ENCODE peak calls at places on chromosomes 1 and 21, in four cellular contexts. Z is CD8-positive, alpha-beta T cell; W is breast epithelium; S is tibial artery. A is an unnamed sample.

GRCh38 chr1:87206444-87206843 is 122.2 kb upstream of the LMO4 start:
- DNase-seq in S (no peak), Z (no peak), W (no peak), A (no peak)

GRCh38 chr1:1360511-1361169 is 2.3 kb upstream of the MXRA8 start:
- DNase-seq in W (peak; percentile 83), S (peak; percentile 84), Z (no peak), A (peak; percentile 8)

GRCh38 chr1:21641967-21642366 is 27.2 kb downstream of the RAP1GAP start:
- DNase-seq in W (no peak), S (no peak), Z (no peak), A (no peak)

GRCh38 chr1:202304370-202304769 is 37.4 kb downstream of the UBE2T start:
- DNase-seq in S (peak; percentile 29), Z (no peak), W (no peak), A (no peak)

GRCh38 chr1:9984253-9984652 is 12.8 kb upstream of the RBP7 start:
- DNase-seq in W (no peak), Z (no peak), S (no peak), A (no peak)

GRCh38 chr1:42003433-42003832 is 84.7 kb upstream of the HIVEP3 start:
- DNase-seq in S (no peak), Z (no peak), W (peak; percentile 26), A (no peak)

GRCh38 chr1:209652873-209653401 is 712 bp upstream of the LAMB3 start:
- DNase-seq in Z (no peak), S (no peak), W (peak; percentile 99), A (peak; percentile 23)

GRCh38 chr1:70288171-70288570 is 66.4 kb downstream of the ANKRD13C start:
- DNase-seq in W (no peak), Z (no peak), S (no peak), A (no peak)

GRCh38 chr21:42221581-42222345 is 2.8 kb downstream of the ABCG1 start:
- DNase-seq in W (no peak), Z (no peak), S (no peak), A (no peak)

GRCh38 chr1:211007830-211008229 is 126.1 kb downstream of the KCNH1 start:
- DNase-seq in Z (no peak), W (no peak), S (no peak), A (no peak)

GRCh38 chr1:211013346-211014240 is 120.4 kb downstream of the KCNH1 start:
- DNase-seq in S (no peak), W (no peak), Z (no peak), A (no peak)

DNA sequence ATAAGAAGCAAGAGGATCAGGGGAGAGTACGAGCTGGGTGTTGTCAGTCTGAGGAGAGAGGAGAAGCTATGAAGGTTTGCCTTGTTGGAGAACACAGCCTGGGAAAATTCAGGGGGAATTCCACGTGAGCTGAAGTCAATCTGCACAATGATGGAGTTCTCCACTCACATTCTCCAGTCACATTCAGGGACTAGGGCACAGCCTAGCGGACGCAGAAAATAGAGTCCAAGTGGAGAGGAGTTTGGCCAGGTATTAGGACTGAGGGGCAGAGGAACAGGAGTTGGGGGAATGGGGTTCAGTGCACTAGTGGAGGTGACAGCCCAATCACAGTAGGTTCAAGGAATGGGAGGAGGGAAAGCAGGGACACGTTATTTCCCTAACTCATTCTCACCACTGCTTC is 124.0 kb downstream of the KCNH1 start:
- DNase-seq in W (no peak), Z (no peak), S (no peak), A (no peak)
- TF ChIP-seq CTCF in W (no peak), Z (no peak), S (no peak), A (no peak)

GRCh38 chr1:174747613-174748012 is 252.1 kb upstream of the CACYBP start:
- DNase-seq in Z (no peak), W (no peak), S (no peak), A (no peak)
- TF ChIP-seq CTCF in Z (no peak), W (no peak), S (no peak), A (peak; percentile 27)

GRCh38 chr1:167832693-167833092 is 81.2 kb downstream of the ADCY10 start:
- DNase-seq in S (no peak), Z (no peak), W (no peak), A (no peak)
- TF ChIP-seq CTCF in S (no peak), Z (no peak), W (no peak), A (no peak)

GRCh38 chr1:223717695-223718363 is 5.5 kb downstream of the CAPN2 start:
- DNase-seq in S (no peak), Z (peak; percentile 23), W (no peak), A (no peak)
- TF ChIP-seq CTCF in S (no peak), Z (no peak), W (no peak), A (no peak)

DNA sequence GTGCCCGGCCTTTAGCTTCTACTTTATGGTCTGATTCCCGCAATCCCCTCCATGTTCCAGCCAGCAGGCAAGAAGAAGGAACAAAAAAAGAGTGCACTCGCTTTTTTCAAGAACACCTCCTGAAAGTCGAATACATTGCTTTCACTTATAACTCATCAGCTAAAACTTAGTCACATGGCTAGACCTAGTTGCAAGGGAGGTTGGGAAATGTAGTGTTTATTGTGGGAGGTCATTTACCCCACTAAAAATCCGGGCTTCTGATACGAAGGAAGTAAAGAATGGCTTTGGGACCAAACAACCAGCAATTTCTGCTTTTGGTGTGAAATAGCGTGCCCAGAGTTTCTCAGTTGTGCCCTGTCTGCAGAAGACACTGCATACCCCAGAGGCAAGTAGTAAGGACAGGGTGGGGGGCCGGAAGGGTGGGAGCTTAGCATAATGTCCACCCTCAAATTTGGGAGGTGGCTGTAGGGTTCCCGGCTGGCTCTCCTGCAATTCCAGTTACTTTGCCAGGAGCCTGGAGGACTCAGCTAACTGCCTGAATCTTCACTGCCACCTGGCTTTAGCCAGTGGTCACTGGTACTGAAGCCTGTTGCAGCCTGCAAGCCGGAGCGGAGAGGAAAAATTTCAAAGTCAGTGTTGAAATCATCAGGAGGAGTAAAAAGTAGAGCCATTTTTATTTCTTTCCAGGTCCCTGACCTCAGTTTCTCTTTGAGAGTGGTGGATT is 57.7 kb upstream of the F3 start:
- DNase-seq in Z (no peak), S (peak; percentile 36), W (peak; percentile 65), A (no peak)
- TF ChIP-seq CTCF in Z (no peak), S (peak; percentile 33), W (peak; percentile 58), A (peak; percentile 39)

GRCh38 chr1:119896303-119896702 is at the start of gene ADAM30:
- DNase-seq in S (no peak), Z (no peak), W (no peak), A (no peak)
- TF ChIP-seq CTCF in S (no peak), Z (no peak), W (no peak), A (no peak)

GRCh38 chr1:18326171-18326950 is 154.4 kb upstream of the KLHDC7A start:
- DNase-seq in W (no peak), S (no peak), Z (no peak), A (no peak)

GRCh38 chr1:18325151-18325550 is 155.6 kb upstream of the KLHDC7A start:
- DNase-seq in W (no peak), Z (no peak), S (no peak), A (no peak)

GRCh38 chr1:18329469-18329868 is 151.3 kb upstream of the KLHDC7A start:
- DNase-seq in W (no peak), Z (no peak), S (no peak), A (no peak)

GRCh38 chr1:18327650-18328049 is 153.1 kb upstream of the KLHDC7A start:
- DNase-seq in Z (no peak), W (no peak), S (no peak), A (no peak)

DNA sequence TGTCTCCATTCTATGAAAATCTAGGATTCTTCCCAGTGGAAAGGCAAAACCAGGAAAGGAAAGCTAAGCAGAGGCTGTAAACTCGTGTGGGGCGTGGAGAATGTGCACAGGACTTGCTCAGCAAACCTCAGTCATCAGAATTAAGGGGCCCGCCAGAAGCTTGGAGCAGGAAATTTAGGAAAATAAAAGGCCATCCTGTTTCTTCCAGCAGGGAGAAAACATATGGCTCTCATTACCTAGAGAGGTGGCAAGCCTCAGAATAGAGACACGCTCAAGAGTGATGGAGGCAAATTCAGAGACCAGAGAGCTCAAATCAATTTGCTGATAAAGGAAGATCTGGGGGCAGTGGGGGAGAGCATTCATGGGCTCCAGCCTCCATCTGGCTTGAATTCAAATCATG is 151.9 kb upstream of the KLHDC7A start:
- DNase-seq in Z (no peak), W (no peak), S (no peak), A (no peak)
- TF ChIP-seq CTCF in Z (no peak), W (no peak), S (no peak), A (no peak)

GRCh38 chr21:17903029-17903806 is 84.1 kb upstream of the C21orf91 start:
- DNase-seq in W (no peak), Z (no peak), S (no peak), A (no peak)

GRCh38 chr21:17903929-17904639 is 84.9 kb upstream of the C21orf91 start:
- DNase-seq in S (no peak), Z (no peak), W (no peak), A (no peak)

GRCh38 chr21:17901458-17902092 is 82.4 kb upstream of the C21orf91 start:
- DNase-seq in S (no peak), W (no peak), Z (no peak), A (no peak)

GRCh38 chr21:17900990-17901385 is 81.8 kb upstream of the C21orf91 start:
- DNase-seq in S (no peak), Z (no peak), W (no peak), A (no peak)

GRCh38 chr21:17900281-17900989 is 81.3 kb upstream of the C21orf91 start:
- DNase-seq in W (no peak), S (no peak), Z (no peak), A (no peak)
- TF ChIP-seq CTCF in W (no peak), S (no peak), Z (no peak), A (no peak)

GRCh38 chr1:231188768-231189167 is 26.9 kb downstream of the TRIM67 start:
- DNase-seq in W (no peak), S (no peak), Z (no peak), A (no peak)

GRCh38 chr1:231192620-231193163 is 30.8 kb downstream of the TRIM67 start:
- DNase-seq in S (no peak), W (peak; percentile 24), Z (no peak), A (no peak)

GRCh38 chr1:231189683-231190270 is 27.9 kb downstream of the TRIM67 start:
- DNase-seq in S (no peak), Z (no peak), W (no peak), A (no peak)

GRCh38 chr1:231188072-231188471 is 26.2 kb downstream of the TRIM67 start:
- DNase-seq in Z (no peak), W (no peak), S (no peak), A (no peak)

GRCh38 chr1:231190456-231190855 is 28.6 kb downstream of the TRIM67 start:
- DNase-seq in S (no peak), Z (no peak), W (no peak), A (no peak)
- TF ChIP-seq CTCF in S (no peak), Z (no peak), W (no peak), A (no peak)